ENCODE peak calls at places on chromosomes 12 and 14, in five cellular contexts. Q is foreskin fibroblast, N is NB4, F is fibroblast of mammary gland, E is AG04450. T is an unnamed sample.

GRCh38 chr14:71021347-71022014 is 114.2 kb downstream of the PCNX1 start:
- DNase-seq in F (peak; percentile 88), E (peak; percentile 34), Q (peak; percentile 71), N (no peak), T (peak; percentile 90)

GRCh38 chr14:25658988-25659387 is 609.0 kb upstream of the STXBP6 start:
- DNase-seq in Q (no peak), F (no peak), E (no peak), N (no peak), T (no peak)

GRCh38 chr14:68663385-68664076 is 129.3 kb downstream of the ZFP36L1 start:
- DNase-seq in N (no peak), E (no peak), Q (no peak), F (peak; percentile 99), T (peak; percentile 52)

GRCh38 chr14:99264691-99265090 is 7.3 kb downstream of the BCL11B start:
- DNase-seq in N (no peak), Q (no peak), E (no peak), F (no peak), T (no peak)

GRCh38 chr14:72924332-72924731 is 1.9 kb upstream of the DCAF4 start:
- DNase-seq in F (no peak), E (no peak), Q (no peak), N (no peak), T (no peak)

GRCh38 chr12:14810953-14811483 is 3.0 kb downstream of the SMCO3 start:
- DNase-seq in E (no peak), N (no peak), F (no peak), Q (no peak), T (peak; percentile 34)

GRCh38 chr12:98253207-98253606 is 262.2 kb upstream of the TMPO start:
- DNase-seq in Q (no peak), F (no peak), E (no peak), N (no peak), T (no peak)

GRCh38 chr12:57237952-57238853 is 8.7 kb downstream of the SHMT2 start:
- DNase-seq in N (no peak), E (no peak), F (no peak), Q (no peak), T (peak; percentile 22)

GRCh38 chr14:77804592-77804991 is 4.7 kb downstream of the ADCK1 start:
- DNase-seq in Q (no peak), E (no peak), N (peak; percentile 55), F (peak; percentile 27), T (peak; percentile 12)

GRCh38 chr12:7134371-7135166 is 4.4 kb downstream of the CLSTN3 start:
- DNase-seq in E (no peak), F (no peak), Q (no peak), N (no peak), T (no peak)

GRCh38 chr14:51653096-51653814 is 1.5 kb downstream of the FRMD6 start:
- DNase-seq in F (peak; percentile 77), Q (peak; percentile 42), E (no peak), N (peak; percentile 2), T (peak; percentile 81)

GRCh38 chr12:42968426-42968825 is 378.9 kb upstream of the PRICKLE1 start:
- DNase-seq in E (no peak), N (no peak), F (no peak), Q (no peak), T (no peak)

GRCh38 chr12:26425587-26426260 is 230.4 kb downstream of the SSPN start:
- DNase-seq in N (no peak), Q (no peak), E (no peak), F (no peak), T (no peak)

GRCh38 chr12:19971396-19971802 is 396.9 kb upstream of the PDE3A start:
- DNase-seq in N (no peak), Q (no peak), E (no peak), F (peak; percentile 64), T (peak; percentile 67)

GRCh38 chr12:64180951-64181350 is 41.1 kb downstream of the KICS2 start:
- DNase-seq in E (no peak), Q (peak; percentile 62), N (no peak), F (peak; percentile 83), T (peak; percentile 65)

GRCh38 chr14:105411017-105411941 is 8.3 kb upstream of the MTA1 start:
- DNase-seq in Q (peak; percentile 41), E (no peak), F (peak; percentile 17), N (peak; percentile 59), T (peak; percentile 34)

GRCh38 chr12:75483411-75483810 is 2.9 kb downstream of the GLIPR1 start:
- DNase-seq in E (no peak), N (no peak), F (peak; percentile 45), Q (peak; percentile 18), T (no peak)

GRCh38 chr12:4909734-4910501 is at the start of gene KCNA1:
- DNase-seq in F (peak; percentile 12), Q (no peak), N (no peak), E (no peak), T (no peak)

GRCh38 chr12:4910502-4911315 is 1.0 kb downstream of the KCNA1 start:
- DNase-seq in F (no peak), Q (no peak), N (no peak), E (no peak), T (no peak)

GRCh38 chr12:4911316-4911994 is 1.8 kb downstream of the KCNA1 start:
- DNase-seq in E (no peak), N (no peak), Q (no peak), F (no peak), T (no peak)

GRCh38 chr12:4909397-4909733 is 340 bp upstream of the KCNA1 start:
- DNase-seq in F (no peak), N (no peak), Q (no peak), E (no peak), T (no peak)

DNA sequence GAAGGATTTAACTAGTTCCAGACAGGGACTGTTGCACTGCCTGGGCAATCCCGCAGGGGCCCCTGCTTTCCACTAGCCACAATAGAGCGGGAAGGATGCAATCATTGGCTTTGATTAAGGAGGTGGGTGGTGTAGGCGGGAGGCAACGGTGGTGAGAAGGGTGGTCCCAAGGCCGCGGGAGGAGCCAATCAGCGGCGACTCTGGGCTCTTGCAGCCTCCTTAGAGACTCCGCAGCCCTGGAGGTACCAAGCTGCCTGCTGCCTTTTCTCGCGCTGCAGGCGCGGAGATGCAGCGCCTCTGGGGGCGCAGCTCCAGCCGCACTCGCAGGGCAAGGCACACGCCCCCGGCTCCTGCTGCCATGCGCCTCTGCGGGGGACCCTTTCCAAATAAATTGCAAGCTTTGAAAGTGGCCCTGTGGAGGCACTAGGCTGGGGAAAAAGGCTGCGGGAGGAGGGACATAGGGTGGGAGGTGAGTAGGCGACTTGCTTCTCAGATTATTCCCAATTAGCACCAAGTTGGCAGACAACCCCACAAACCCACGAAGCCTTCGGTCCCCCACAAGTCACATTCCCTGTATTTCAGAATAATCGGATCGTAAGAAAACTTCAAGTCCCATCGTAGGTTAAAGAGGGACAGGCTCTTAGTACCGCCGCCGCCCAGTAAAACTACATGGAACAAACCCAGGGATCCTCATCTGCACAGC is 860 bp upstream of the KCNA1 start:
- DNase-seq in F (peak; percentile 44), N (no peak), E (no peak), Q (no peak), T (no peak)
- TF ChIP-seq CTCF in F (no peak), N (no peak), E (no peak), Q (no peak), T (no peak)

DNA sequence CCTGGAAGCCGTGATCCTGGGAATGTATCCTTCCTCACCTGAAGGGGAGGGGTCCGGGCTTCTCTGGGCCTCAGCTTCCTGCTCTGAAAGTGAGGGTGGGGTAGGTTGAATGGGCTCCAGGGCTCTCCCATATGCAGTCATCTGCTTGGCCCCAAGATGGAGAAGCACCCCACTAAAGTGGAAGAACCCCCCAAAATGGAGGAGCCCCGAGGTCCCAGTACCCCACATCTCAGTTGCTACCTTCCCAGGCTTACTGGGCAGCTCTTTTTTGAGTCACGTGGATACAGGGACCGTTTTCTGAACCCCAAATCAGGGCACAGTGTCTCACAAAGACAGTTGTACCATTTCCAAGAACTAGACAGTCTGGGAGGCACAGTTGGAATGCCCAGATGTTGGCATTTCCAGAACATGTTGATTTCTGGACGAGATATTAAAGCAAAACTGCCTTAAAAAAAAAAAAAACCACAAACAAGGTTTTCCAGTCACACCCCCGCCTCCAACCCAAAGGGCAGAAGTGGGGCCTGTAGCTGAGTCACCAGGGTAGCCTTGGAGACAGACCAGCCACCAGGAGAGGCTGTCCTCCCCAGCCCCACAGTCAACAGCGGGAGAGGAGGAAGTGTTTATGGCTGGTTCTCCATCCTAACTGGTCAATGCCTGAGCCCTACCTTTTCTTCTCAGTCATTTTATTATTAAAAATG is 12.1 kb downstream of the VASH1 start:
- DNase-seq in E (peak; percentile 37), Q (peak; percentile 84), F (peak; percentile 89), N (peak; percentile 91), T (peak; percentile 83)
- H3K4me3 ChIP-seq in E (no peak overlapping the region), Q (no peak overlapping the region), F (peak overlapping the region; percentile 3), N (peak overlapping the region; percentile 16), T (no peak overlapping the region)

DNA sequence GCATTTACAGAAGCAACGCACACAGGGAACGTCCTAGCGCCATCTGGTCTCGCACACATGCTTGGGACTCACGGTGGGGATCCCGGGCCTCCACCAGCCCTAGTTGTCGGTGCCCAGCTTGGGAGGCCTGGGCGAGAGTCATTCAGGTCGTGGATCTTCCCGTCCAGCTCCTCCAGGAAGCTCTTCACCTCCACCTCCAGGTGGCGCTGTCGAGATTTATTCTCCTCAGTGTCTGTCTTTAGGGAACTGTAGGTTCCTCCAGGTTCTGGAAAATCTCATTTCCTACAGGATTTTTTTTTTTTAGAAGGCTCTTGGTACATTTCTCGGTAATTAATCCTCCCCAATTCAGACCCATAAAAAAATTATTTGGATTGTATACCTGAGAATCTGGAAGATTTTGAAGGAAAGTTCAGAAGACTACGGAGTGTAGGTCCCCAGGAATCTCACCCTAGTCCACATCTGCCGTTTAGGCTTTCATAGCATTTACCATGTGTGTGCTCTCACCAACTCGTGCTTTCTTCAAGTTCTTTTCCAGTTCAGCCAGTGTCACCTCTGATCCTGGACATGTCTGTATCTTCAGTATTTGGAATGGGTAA is 910.0 kb downstream of the TMEM121 start:
- DNase-seq in Q (no peak), N (peak; percentile 42), F (peak; percentile 10), E (no peak), T (peak; percentile 2)
- TF ChIP-seq CTCF in Q (no peak), N (no peak), F (peak; percentile 17), E (no peak), T (peak; percentile 4)

GRCh38 chr12:52231305-52232232 is 1.5 kb upstream of the KRT7 start:
- DNase-seq in N (no peak), E (no peak), F (no peak), Q (no peak), T (no peak)

GRCh38 chr12:52233462-52234141 is 559 bp downstream of the KRT7 start:
- DNase-seq in E (no peak), N (no peak), Q (no peak), F (no peak), T (no peak)

GRCh38 chr12:52232916-52233461 is at the start of gene KRT7:
- DNase-seq in Q (no peak), N (no peak), E (no peak), F (no peak), T (no peak)

GRCh38 chr12:52230364-52231281 is 2.4 kb upstream of the KRT7 start:
- DNase-seq in E (no peak), N (no peak), Q (peak; percentile 77), F (peak; percentile 75), T (peak; percentile 56)

DNA sequence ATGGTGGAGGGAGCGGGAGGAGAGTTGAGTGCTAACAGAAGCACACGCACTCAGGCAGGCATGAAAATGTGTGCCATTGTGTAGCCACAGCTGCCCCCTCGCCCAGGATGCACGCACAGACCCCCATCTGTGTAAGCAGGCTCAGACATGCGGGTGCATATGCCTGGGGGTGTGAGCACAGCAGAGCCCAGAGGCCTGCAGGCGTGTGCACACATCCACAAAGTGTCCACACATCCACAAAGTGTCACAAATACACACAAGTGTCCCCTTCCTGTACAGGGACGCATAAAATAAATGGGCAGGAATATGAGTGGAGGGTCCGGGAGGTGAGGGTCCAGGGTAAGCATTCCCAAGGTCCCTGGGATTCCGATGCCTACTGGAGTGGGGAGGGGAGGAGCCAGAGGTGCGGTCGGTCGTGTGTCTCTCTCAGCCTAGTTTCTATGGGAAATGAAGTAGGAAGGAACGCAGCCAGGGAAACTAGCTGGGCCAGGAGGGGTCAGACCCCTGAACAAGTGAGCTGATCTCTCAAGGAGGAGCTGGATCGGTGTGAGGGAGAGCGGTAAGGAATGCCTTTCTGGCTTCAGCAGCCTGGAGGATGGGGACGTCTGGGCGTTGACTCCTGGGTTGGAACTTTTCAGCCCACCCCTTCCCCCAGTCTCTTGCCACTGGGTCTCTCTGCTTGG is 669 bp upstream of the KRT7 start:
- DNase-seq in Q (no peak), E (no peak), N (no peak), F (no peak), T (no peak)
- H3K4me3 ChIP-seq in Q (no peak overlapping the region), E (no peak overlapping the region), N (no peak overlapping the region), F (no peak overlapping the region), T (no peak overlapping the region)